ENCODE peak calls at places on chromosomes 16 and 17, in ten cellular contexts. A, O, J, M, R, Y, T, L, X and V are unnamed samples.
A peak's percentile ranks its signal among the peaks of the same experiment; 100 is the strongest.

GRCh38 chr17:41948747-41949460 is 17.7 kb upstream of the CNP start:
- DNase-seq in O (no peak), Y (no peak), X (no peak), M (no peak), L (no peak), R (no peak), T (no peak), J (no peak), A (no peak), V (no peak)

GRCh38 chr17:43372273-43372911 is 26.4 kb upstream of the ARL4D start:
- DNase-seq in L (no peak), O (no peak), Y (no peak), J (no peak), R (no peak), M (no peak), X (no peak), A (no peak), T (no peak), V (peak; percentile 73)

GRCh38 chr16:51592013-51592501 is 441.0 kb upstream of the SALL1 start:
- DNase-seq in M (no peak), R (no peak), T (no peak), X (no peak), J (no peak), O (no peak), Y (no peak), L (no peak), A (no peak), V (no peak)

GRCh38 chr17:55157165-55157564 is 107.6 kb upstream of the HLF start:
- DNase-seq in L (no peak), T (peak; percentile 49), O (no peak), Y (no peak), M (no peak), J (peak; percentile 18), A (peak; percentile 84), X (no peak), R (no peak), V (no peak)

GRCh38 chr16:14003119-14003570 is 68.0 kb upstream of the MRTFB start:
- DNase-seq in X (no peak), J (peak; percentile 88), L (peak; percentile 58), A (peak; percentile 77), M (peak; percentile 80), O (no peak), R (peak; percentile 81), Y (peak; percentile 51), T (no peak), V (peak; percentile 82)

GRCh38 chr16:81532491-81533174 is 88.0 kb downstream of the CMIP start:
- DNase-seq in J (no peak), L (no peak), Y (no peak), A (no peak), M (no peak), O (no peak), X (no peak), R (no peak), T (no peak), V (no peak)

GRCh38 chr17:31738488-31738887 is 120.6 kb downstream of the COPRS start:
- DNase-seq in T (no peak), R (no peak), O (no peak), J (no peak), X (no peak), M (no peak), L (no peak), A (no peak), Y (no peak), V (no peak)

GRCh38 chr17:22460461-22461063 is 768.2 kb downstream of the KCNJ18 start:
- DNase-seq in A (no peak), T (no peak), O (no peak), R (no peak), J (no peak), Y (no peak), X (no peak), M (no peak), L (no peak), V (no peak)

GRCh38 chr16:73064227-73064995 is 16.5 kb upstream of the ZFHX3 start:
- DNase-seq in A (peak; percentile 90), M (peak; percentile 69), Y (peak; percentile 90), J (peak; percentile 89), R (peak; percentile 32), T (no peak), L (no peak), O (no peak), X (no peak), V (no peak)

GRCh38 chr17:8976638-8977037 is 11.1 kb upstream of the PIK3R5 start:
- DNase-seq in J (no peak), L (no peak), X (no peak), Y (no peak), R (no peak), T (no peak), O (no peak), M (no peak), A (no peak), V (no peak)

GRCh38 chr16:3982216-3982615 is 101.7 kb upstream of the CREBBP start:
- DNase-seq in A (no peak), L (no peak), J (no peak), X (no peak), T (no peak), M (no peak), R (no peak), O (no peak), Y (no peak), V (no peak)

GRCh38 chr16:48408688-48409087 is 23.5 kb upstream of the SIAH1 start:
- DNase-seq in J (peak; percentile 49), L (peak; percentile 43), A (peak; percentile 91), Y (peak; percentile 34), X (no peak), M (no peak), R (no peak), O (no peak), T (no peak), V (no peak)

GRCh38 chr16:69166221-69166833 is 20.6 kb upstream of the SNTB2 start:
- DNase-seq in M (no peak), O (peak; percentile 75), L (no peak), X (peak; percentile 5), J (peak; percentile 86), T (no peak), R (no peak), Y (peak; percentile 26), A (peak; percentile 80), V (no peak)

GRCh38 chr17:63378411-63379076 is 67.6 kb downstream of the CYB561 start:
- DNase-seq in A (peak; percentile 54), M (no peak), R (peak; percentile 55), X (no peak), L (no peak), Y (no peak), O (no peak), J (no peak), T (no peak), V (peak; percentile 35)

GRCh38 chr17:42855048-42855596 is 4.1 kb downstream of the AOC3 start:
- DNase-seq in T (no peak), M (no peak), Y (no peak), O (no peak), L (no peak), X (no peak), R (no peak), J (no peak), A (no peak), V (no peak)